ENCODE peak calls at places on chromosome 14, in eight cellular contexts. Z, X, F, Y, U, J, D and C are unnamed samples.

GRCh38 chr14:32571995-32572866 is 243.1 kb downstream of the AKAP6 start:
- DNase-seq in Y (no peak), U (no peak), J (no peak), F (no peak), X (no peak), D (no peak), Z (no peak), C (no peak)

GRCh38 chr14:26163761-26164160 is 434.1 kb downstream of the NOVA1 start:
- DNase-seq in U (peak; percentile 6), D (no peak), F (peak; percentile 11), J (peak; percentile 14), Y (peak; percentile 58), Z (no peak), X (peak; percentile 72), C (peak; percentile 46)

GRCh38 chr14:45201908-45202307 is 51.1 kb downstream of the MIS18BP1 start:
- DNase-seq in Y (peak; percentile 36), J (no peak), Z (peak; percentile 15), F (no peak), U (peak; percentile 16), D (no peak), X (peak; percentile 30), C (peak; percentile 13)

GRCh38 chr14:61320806-61321384 is 484 bp upstream of the PRKCH start:
- DNase-seq in Y (no peak), J (no peak), X (no peak), F (no peak), D (peak; percentile 81), Z (no peak), U (peak; percentile 40), C (no peak)

GRCh38 chr14:80233489-80233888 is 22.2 kb upstream of the DIO2 start:
- DNase-seq in F (no peak), D (no peak), Y (no peak), J (no peak), X (no peak), U (no peak), Z (no peak), C (no peak)

GRCh38 chr14:50667491-50668007 is 557 bp downstream of the SAV1 start:
- DNase-seq in J (no peak), D (no peak), X (no peak), Z (no peak), U (peak; percentile 73), F (no peak), Y (no peak), C (no peak)

GRCh38 chr14:33363687-33364086 is 425.0 kb downstream of the NPAS3 start:
- DNase-seq in J (no peak), F (peak; percentile 29), Y (peak; percentile 88), Z (no peak), X (peak; percentile 12), U (no peak), D (no peak), C (peak; percentile 74)

GRCh38 chr14:96280104-96280503 is 24.1 kb downstream of the BDKRB1 start:
- DNase-seq in F (no peak), Y (no peak), U (no peak), D (no peak), Z (no peak), J (no peak), X (no peak), C (no peak)

GRCh38 chr14:104746951-104747481 is 5.9 kb upstream of the SIVA1 start:
- DNase-seq in X (no peak), Y (no peak), U (no peak), D (peak; percentile 84), Z (no peak), F (no peak), J (no peak), C (no peak)